ENCODE peak calls at places on chromosome 20, in six cellular contexts. L is mammary epithelial cell, I is kidney epithelial cell, U is heart right ventricle, Z is spleen, N is SK-N-SH. E is an unnamed sample.

GRCh38 chr20:4966826-4967751 is 34.2 kb downstream of the SLC23A2 start:
- DNase-seq in I (no peak), Z (no peak), L (no peak), U (no peak), N (peak; percentile 37), E (no peak)

GRCh38 chr20:11101243-11101642 is 427.4 kb upstream of the JAG1 start:
- DNase-seq in Z (no peak), U (no peak), I (no peak), N (no peak), L (peak; percentile 28), E (peak; percentile 23)

GRCh38 chr20:10508468-10509251 is 73.6 kb downstream of the SLX4IP start:
- DNase-seq in U (no peak), N (peak; percentile 53), I (no peak), Z (no peak), L (no peak), E (peak; percentile 80)

GRCh38 chr20:11217322-11217989 is 543.7 kb upstream of the JAG1 start:
- DNase-seq in Z (no peak), I (no peak), N (no peak), L (no peak), U (no peak), E (peak; percentile 81)

GRCh38 chr20:14334306-14334930 is 3.0 kb downstream of the FLRT3 start:
- DNase-seq in L (peak; percentile 70), Z (no peak), N (peak; percentile 37), U (no peak), I (peak; percentile 32), E (peak; percentile 71)

GRCh38 chr20:24743641-24744040 is 205.4 kb upstream of the CST7 start:
- DNase-seq in L (no peak), Z (no peak), I (no peak), N (no peak), U (no peak), E (no peak)

GRCh38 chr20:10986586-10986985 is 312.8 kb upstream of the JAG1 start:
- DNase-seq in I (no peak), N (no peak), U (no peak), Z (no peak), L (no peak), E (peak; percentile 40)

GRCh38 chr20:44435630-44436335 is 39.9 kb upstream of the TTPAL start:
- DNase-seq in U (no peak), N (no peak), Z (no peak), L (no peak), I (no peak), E (no peak)

GRCh38 chr20:61295249-61295648 is 43.2 kb downstream of the CDH4 start:
- DNase-seq in L (no peak), N (no peak), I (no peak), Z (no peak), U (no peak), E (no peak)

GRCh38 chr20:63529180-63529860 is 7.9 kb downstream of the PTK6 start:
- DNase-seq in Z (no peak), I (no peak), U (no peak), N (peak; percentile 24), L (no peak), E (no peak)

GRCh38 chr20:57783956-57784837 is 74.4 kb upstream of the PMEPA1 start:
- DNase-seq in Z (no peak), L (no peak), U (no peak), N (no peak), I (no peak), E (no peak)

GRCh38 chr20:58479666-58480454 is 35.3 kb downstream of the APCDD1L start:
- DNase-seq in U (no peak), Z (no peak), L (no peak), N (no peak), I (no peak), E (no peak)

GRCh38 chr20:32435449-32436107 is 77.4 kb downstream of the ASXL1 start:
- DNase-seq in L (no peak), Z (no peak), I (no peak), U (no peak), N (peak; percentile 11), E (no peak)

GRCh38 chr20:22509090-22509938 is 75.1 kb downstream of the FOXA2 start:
- DNase-seq in N (no peak), I (no peak), Z (no peak), L (no peak), U (no peak), E (no peak)

GRCh38 chr20:38759135-38759534 is 10.9 kb downstream of the ACTR5 start:
- DNase-seq in Z (no peak), U (no peak), L (no peak), I (no peak), N (no peak), E (no peak)

GRCh38 chr20:41480054-41480770 is 113.6 kb upstream of the EMILIN3 start:
- DNase-seq in Z (no peak), L (no peak), I (no peak), U (no peak), N (no peak), E (no peak)

GRCh38 chr20:47691632-47692031 is 93.6 kb downstream of the SULF2 start:
- DNase-seq in U (no peak), L (peak; percentile 46), N (no peak), Z (no peak), I (no peak), E (peak; percentile 45)

GRCh38 chr20:41141153-41141815 is 3.9 kb downstream of the PLCG1 start:
- DNase-seq in L (no peak), Z (no peak), I (no peak), U (peak; percentile 77), N (peak; percentile 32), E (no peak)

DNA sequence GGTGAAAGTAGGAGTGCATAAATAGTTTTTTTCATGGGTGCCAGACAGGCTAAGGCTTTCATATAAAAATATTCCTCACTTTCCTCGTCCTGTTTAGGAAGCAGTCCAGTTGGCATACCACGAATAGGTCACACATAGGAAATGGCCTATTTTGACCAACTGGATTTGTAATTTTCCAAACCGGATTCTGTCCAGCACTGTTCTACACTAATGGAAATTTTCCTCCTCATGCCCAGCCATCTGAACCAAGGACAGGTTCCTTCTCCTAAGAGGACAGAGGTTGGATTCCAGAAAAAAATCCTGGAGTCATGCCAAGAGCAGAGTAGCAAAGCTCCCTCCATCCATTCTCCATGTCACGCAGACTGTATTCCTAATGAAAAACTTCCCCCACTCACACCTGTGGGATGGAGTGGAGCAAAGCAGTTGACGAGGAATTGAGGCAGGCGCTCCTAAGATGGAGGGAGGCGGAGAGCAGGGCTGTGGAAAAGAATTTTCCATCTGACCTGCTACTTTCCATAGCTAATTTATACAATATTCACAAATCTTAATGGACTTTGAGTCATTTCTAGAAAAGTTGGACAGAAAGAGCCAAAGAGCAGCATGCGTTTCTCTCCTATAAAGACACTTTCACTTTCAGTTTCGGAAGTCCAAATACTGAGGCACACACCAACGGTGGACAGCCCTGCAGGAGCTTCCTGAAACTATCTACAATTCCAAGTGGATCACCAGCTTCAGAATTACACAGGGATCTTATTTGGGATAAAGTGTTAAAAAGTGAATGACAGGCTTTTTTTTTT is 43.3 kb downstream of the PANK2 start:
- DNase-seq in I (no peak), N (no peak), Z (no peak), U (no peak), L (no peak), E (peak; percentile 57)
- H3K4me3 ChIP-seq in I (no peak overlapping the region), N (no peak overlapping the region), Z (peak overlapping the region; percentile 62), U (peak overlapping the region; percentile 51), L (no peak overlapping the region), E (peak overlapping the region; percentile 0)

GRCh38 chr20:37494796-37495195 is 26.3 kb upstream of the NNAT start:
- DNase-seq in U (no peak), Z (no peak), I (no peak), N (no peak), L (no peak), E (no peak)

GRCh38 chr20:37492096-37492625 is 28.9 kb upstream of the NNAT start:
- DNase-seq in L (no peak), Z (no peak), N (no peak), I (no peak), U (no peak), E (no peak)

GRCh38 chr20:37492945-37493344 is 28.1 kb upstream of the NNAT start:
- DNase-seq in Z (no peak), L (no peak), I (no peak), U (no peak), N (no peak), E (no peak)

GRCh38 chr20:37490670-37491350 is 30.2 kb upstream of the NNAT start:
- DNase-seq in L (no peak), Z (no peak), N (no peak), U (no peak), I (no peak), E (no peak)

DNA sequence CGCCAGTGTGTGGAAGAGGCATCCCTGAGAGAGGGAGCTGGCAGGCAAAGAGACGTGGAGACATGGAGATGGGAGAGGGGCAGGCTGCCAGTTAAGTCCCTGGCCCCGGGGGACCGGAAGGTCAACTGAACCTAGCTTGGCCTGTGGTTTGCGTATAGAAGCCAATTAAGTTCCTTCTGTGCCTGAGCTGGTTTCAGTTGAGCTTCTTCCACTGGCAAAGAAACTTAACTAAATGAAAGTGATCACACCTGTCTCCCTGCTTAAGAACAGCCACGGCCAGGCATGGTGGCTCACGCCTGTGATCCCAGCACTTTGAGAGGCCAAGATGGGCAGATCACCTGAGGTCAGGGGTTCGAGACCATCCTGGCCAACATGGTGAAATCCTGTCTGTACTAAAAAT is 26.7 kb upstream of the NNAT start:
- DNase-seq in Z (no peak), I (no peak), U (no peak), N (no peak), L (no peak), E (no peak)
- TF ChIP-seq CTCF in Z (no peak), I (no peak), U (no peak), N (no peak), L (no peak), E (no peak)

DNA sequence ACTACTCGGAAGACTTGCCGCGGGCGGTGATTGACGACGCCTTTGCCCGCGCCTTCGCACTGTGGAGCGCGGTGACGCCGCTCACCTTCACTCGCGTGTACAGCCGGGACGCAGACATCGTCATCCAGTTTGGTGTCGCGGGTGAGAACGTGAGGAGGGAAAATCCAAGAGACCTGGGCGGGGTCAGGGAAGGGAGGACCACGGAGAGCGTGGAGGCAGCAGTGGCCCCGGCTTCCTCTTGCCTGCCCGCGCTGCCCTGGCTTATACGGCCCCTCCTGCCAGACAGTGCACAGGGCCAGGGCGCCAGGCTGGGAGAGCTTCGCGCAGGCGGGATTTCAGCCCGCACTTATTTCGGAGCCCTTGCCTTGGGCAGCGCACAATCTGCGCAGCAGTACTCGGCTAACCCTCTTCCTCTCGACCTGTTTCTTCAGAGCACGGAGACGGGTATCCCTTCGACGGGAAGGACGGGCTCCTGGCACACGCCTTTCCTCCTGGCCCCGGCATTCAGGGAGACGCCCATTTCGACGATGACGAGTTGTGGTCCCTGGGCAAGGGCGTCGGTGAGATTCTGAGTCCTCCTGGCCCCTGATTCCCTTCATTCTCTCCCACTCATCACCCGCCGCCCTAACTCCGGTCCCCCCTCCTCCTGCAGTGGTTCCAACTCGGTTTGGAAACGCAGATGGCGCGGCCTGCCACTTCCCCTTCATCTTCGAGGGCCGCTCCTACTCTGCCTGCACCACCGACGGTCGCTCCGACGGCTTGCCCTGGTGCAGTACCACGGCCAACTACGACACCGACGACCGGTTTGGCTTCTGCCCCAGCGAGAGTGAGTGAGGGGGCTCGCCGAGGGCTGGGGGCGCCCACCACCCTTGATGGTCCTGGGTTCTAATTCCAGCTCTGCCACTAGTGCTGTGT is 2.0 kb downstream of the MMP9 start:
- DNase-seq in L (no peak), U (no peak), Z (peak; percentile 90), I (no peak), N (peak; percentile 75), E (no peak)
- H3K4me3 ChIP-seq in L (peak overlapping the region; percentile 5), U (no peak overlapping the region), Z (peak overlapping the region; percentile 67), I (no peak overlapping the region), N (peak overlapping the region; percentile 6), E (no peak overlapping the region)

DNA sequence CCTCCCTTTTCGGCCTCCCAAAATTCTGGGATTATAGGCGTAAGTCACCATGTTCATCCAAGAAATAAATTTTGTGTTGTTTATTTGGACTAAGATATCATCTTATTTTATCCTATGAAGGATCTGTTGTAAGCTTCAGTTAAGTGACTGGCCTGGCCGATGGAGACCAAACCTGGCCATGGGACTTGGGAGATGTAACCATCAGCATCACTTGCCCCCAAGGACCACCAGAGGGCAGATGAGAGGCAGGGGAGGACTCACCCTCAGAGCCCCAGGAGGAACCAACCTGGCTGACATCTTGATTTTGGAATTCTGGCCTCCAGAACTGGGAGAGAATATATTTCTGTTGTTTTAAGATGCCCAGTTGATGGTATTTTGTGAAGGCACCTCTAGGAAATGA is 266.7 kb downstream of the CDH26 start:
- DNase-seq in N (peak; percentile 52), U (no peak), I (no peak), Z (no peak), L (peak; percentile 16), E (peak; percentile 11)
- TF ChIP-seq CTCF in N (peak; percentile 19), U (no peak), I (peak; percentile 40), Z (no peak), L (peak; percentile 64), E (peak; percentile 57)